ENCODE peak calls at places on chromosomes 11 and 22, in four cellular contexts. A is stimulated activated CD4-positive, alpha-beta T cell treated with anti-CD3 and anti-CD28 coated beads, Interleukin-12 subunit alpha, Interleukin-12 subunit beta, amount 100 ng/mL, for 24 hours; Q is nephron progenitor cell; H is Right ventricle myocardium superior. U is an unnamed sample.

GRCh38 chr22:28955817-28956216 is 72.4 kb downstream of the ZNRF3 start:
- DNase-seq in A (peak), Q (no peak), H (no peak), U (peak)

GRCh38 chr11:133833899-133834296 is 11.4 kb downstream of the SPATA19 start:
- DNase-seq in A (no peak), Q (no peak), H (no peak), U (no peak)

GRCh38 chr22:23270212-23270733 is 90.0 kb downstream of the BCR start:
- DNase-seq in A (no peak), Q (no peak), H (no peak), U (no peak)

GRCh38 chr11:66663741-66664296 is 13.9 kb downstream of the RBM4B start:
- DNase-seq in A (no peak), Q (no peak), H (no peak), U (no peak)

GRCh38 chr22:20246368-20247009 is 21.6 kb downstream of the RTN4R start:
- DNase-seq in A (no peak), Q (peak), H (no peak), U (no peak)

GRCh38 chr11:125625594-125626380 is 824 bp downstream of the CHEK1 start:
- DNase-seq in A (peak), Q (peak), H (peak), U (peak)

GRCh38 chr11:17529814-17530162 is 14.4 kb downstream of the USH1C start:
- DNase-seq in A (no peak), Q (no peak), H (peak), U (no peak)

GRCh38 chr11:44036811-44037657 is 10.7 kb upstream of the ACCSL start:
- DNase-seq in A (peak), Q (peak), H (peak), U (peak)

GRCh38 chr11:134120143-134120850 is 51.4 kb downstream of the JAM3 start:
- DNase-seq in A (no peak), Q (no peak), H (peak), U (no peak)

GRCh38 chr11:119169272-119169719 is 771 bp downstream of the NLRX1 start:
- DNase-seq in A (peak), Q (peak), H (peak), U (no peak)

GRCh38 chr11:85132839-85133238 is 494.3 kb downstream of the DLG2 start:
- DNase-seq in A (no peak), Q (peak), H (no peak), U (no peak)

GRCh38 chr22:46421272-46421671 is 85.8 kb downstream of the TRMU start:
- DNase-seq in A (no peak), Q (no peak), H (no peak), U (no peak)

GRCh38 chr11:67400251-67400941 is 1.3 kb downstream of the PPP1CA start:
- DNase-seq in A (no peak), Q (no peak), H (peak), U (no peak)

GRCh38 chr11:94219771-94220170 is 84.6 kb upstream of the IZUMO1R start:
- DNase-seq in A (no peak), Q (no peak), H (no peak), U (no peak)